ENCODE peak calls at places on chromosomes 1 and 21, in four cellular contexts. W, P, U and T are unnamed samples.
A peak's percentile ranks its signal among the peaks of the same experiment; 100 is the strongest.

GRCh38 chr1:222068937-222069336 is 327.0 kb upstream of the DUSP10 start:
- DNase-seq in U (no peak), P (peak; percentile 53), W (no peak), T (no peak)

GRCh38 chr1:64550505-64550904 is 80.6 kb downstream of the CACHD1 start:
- DNase-seq in U (no peak), P (no peak), W (no peak), T (no peak)

GRCh38 chr1:23799570-23800395 is 771 bp downstream of the GALE start:
- DNase-seq in U (peak; percentile 45), W (peak; percentile 88), P (peak; percentile 91), T (peak; percentile 58)

GRCh38 chr1:231611851-231612250 is 14.7 kb upstream of the DISC1 start:
- DNase-seq in W (no peak), P (no peak), U (no peak), T (no peak)

GRCh38 chr1:46412853-46413595 is 18.9 kb downstream of the FAAH start:
- DNase-seq in W (no peak), U (no peak), P (no peak), T (no peak)

GRCh38 chr1:185229981-185230380 is 73.0 kb downstream of the SWT1 start:
- DNase-seq in U (no peak), P (no peak), W (no peak), T (no peak)

GRCh38 chr1:111745670-111746613 is 6.7 kb upstream of the INKA2 start:
- DNase-seq in P (no peak), U (no peak), W (no peak), T (no peak)

GRCh38 chr1:180586671-180587155 is 27.9 kb downstream of the OVAAL start:
- DNase-seq in P (peak; percentile 26), U (no peak), W (no peak), T (no peak)

GRCh38 chr1:180849031-180849775 is 63.5 kb upstream of the KIAA1614 start:
- DNase-seq in P (no peak), W (no peak), U (no peak), T (no peak)

GRCh38 chr1:21149862-21150432 is 26.8 kb downstream of the EIF4G3 start:
- DNase-seq in P (peak; percentile 89), U (no peak), W (no peak), T (no peak)

GRCh38 chr1:53321366-53321765 is 6.5 kb downstream of the LRP8 start:
- DNase-seq in U (no peak), P (no peak), W (no peak), T (no peak)

GRCh38 chr1:169271094-169271493 is 96.5 kb downstream of the NME7 start:
- DNase-seq in U (no peak), P (peak; percentile 50), W (no peak), T (no peak)

GRCh38 chr1:228141082-228141870 is 1.2 kb downstream of the GUK1 start:
- DNase-seq in W (peak; percentile 58), P (peak; percentile 59), U (peak; percentile 51), T (no peak)

GRCh38 chr1:54483875-54484437 is 64.1 kb upstream of the ACOT11 start:
- DNase-seq in U (no peak), P (no peak), W (no peak), T (no peak)

GRCh38 chr21:25733859-25734653 is 648 bp downstream of the ATP5PF start:
- DNase-seq in U (no peak), P (peak; percentile 9), W (no peak), T (no peak)

GRCh38 chr1:118247593-118247992 is 62.6 kb upstream of the SPAG17 start:
- DNase-seq in W (no peak), P (peak; percentile 47), U (no peak), T (no peak)

GRCh38 chr1:155872527-155872926 is 13.2 kb downstream of the SYT11 start:
- DNase-seq in W (no peak), P (no peak), U (no peak), T (no peak)

GRCh38 chr1:39139723-39140360 is 64.7 kb upstream of the MACF1 start:
- DNase-seq in U (no peak), W (no peak), P (no peak), T (no peak)

GRCh38 chr1:16125088-16125470 is 30.8 kb downstream of the EPHA2 start:
- DNase-seq in P (peak; percentile 4), W (no peak), U (no peak), T (no peak)

GRCh38 chr1:22053018-22053860 is 730 bp downstream of the CDC42 start:
- DNase-seq in W (peak; percentile 65), P (peak; percentile 41), U (peak; percentile 49), T (peak; percentile 42)

GRCh38 chr1:229410692-229411433 is 23.0 kb downstream of the ACTA1 start:
- DNase-seq in U (peak; percentile 70), W (peak; percentile 46), P (peak; percentile 72), T (peak; percentile 89)

GRCh38 chr1:228081578-228082259 is 789 bp upstream of the ARF1 start:
- DNase-seq in U (no peak), W (peak; percentile 39), P (peak; percentile 44), T (peak; percentile 78)

GRCh38 chr1:12095822-12096263 is 32.7 kb downstream of the TNFRSF8 start:
- DNase-seq in W (no peak), P (peak; percentile 3), U (no peak), T (no peak)

GRCh38 chr1:81287681-81288080 is 513.1 kb upstream of the ADGRL2 start:
- DNase-seq in U (no peak), W (no peak), P (no peak), T (no peak)

GRCh38 chr21:46096596-46096981 is 1.3 kb upstream of the COL6A2 start:
- DNase-seq in W (no peak), U (peak; percentile 33), P (no peak), T (no peak)

GRCh38 chr1:18607289-18607760 is 23.3 kb upstream of the PAX7 start:
- DNase-seq in P (no peak), W (no peak), U (no peak), T (no peak)

GRCh38 chr1:172727956-172728603 is 69.2 kb downstream of the FASLG start:
- DNase-seq in P (peak; percentile 97), U (no peak), W (no peak), T (no peak)

GRCh38 chr21:36203603-36203889 is 46.9 kb downstream of the DOP1B start:
- DNase-seq in U (no peak), P (peak; percentile 86), W (no peak), T (no peak)

GRCh38 chr1:40808909-40809308 is 25.3 kb downstream of the KCNQ4 start:
- DNase-seq in P (no peak), U (no peak), W (no peak), T (no peak)

GRCh38 chr1:183124259-183124658 is 61.8 kb upstream of the LAMC2 start:
- DNase-seq in P (no peak), U (no peak), W (peak; percentile 50), T (no peak)

GRCh38 chr1:15691434-15692032 is 7.4 kb downstream of the PLEKHM2 start:
- DNase-seq in W (no peak), P (no peak), U (peak; percentile 38), T (no peak)

GRCh38 chr1:218488986-218489385 is 143.8 kb downstream of the TGFB2 start:
- DNase-seq in W (no peak), P (peak; percentile 98), U (no peak), T (no peak)

DNA sequence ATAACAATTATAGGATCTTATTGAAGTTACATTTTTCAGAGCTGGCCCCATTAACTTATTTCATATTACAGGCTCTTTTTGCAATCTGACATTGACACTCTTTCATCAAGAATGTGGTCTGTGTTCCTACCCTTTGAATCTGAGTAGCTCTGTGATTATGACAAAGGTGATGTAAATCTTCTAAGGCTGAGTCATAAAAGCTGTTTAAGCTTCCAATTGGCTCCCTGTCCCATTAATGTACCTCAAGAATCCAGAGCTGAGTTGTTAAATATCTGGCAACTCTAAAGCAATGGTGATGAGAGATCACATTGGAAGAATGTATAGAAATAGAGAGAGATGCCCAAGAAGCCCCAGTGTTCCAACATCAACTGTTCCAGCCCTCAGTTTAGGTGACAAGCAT is 178.5 kb upstream of the DEPDC1 start:
- DNase-seq in P (peak; percentile 26), U (no peak), W (no peak), T (no peak)
- H3K27ac ChIP-seq in P (no peak overlapping the region), U (no peak overlapping the region), W (no peak overlapping the region), T (no peak overlapping the region)

DNA sequence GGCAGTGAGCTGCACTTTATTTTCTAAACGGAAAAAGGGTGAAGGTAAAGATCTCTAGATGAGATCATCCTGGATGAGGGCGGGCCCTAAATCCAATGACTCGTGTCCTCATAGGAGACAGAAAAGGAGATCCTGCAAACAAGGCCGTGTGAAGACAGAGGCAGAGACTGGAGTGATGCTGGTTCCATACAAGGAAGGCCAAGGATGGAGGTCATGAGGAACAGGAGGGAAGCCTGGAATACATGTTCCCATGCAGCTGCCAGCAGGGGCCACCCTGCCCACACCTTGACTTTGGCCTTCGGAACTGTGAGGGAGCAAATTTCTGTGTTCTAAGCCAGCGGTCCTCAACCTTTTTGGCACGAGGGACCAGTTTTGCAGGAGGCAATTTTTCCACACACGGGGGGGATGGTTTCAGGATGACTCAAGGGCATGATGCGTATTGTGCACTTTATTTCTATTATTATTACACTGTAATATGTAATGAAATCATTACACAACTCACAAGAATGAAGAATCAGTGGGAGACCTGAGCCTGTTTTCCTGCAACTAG is 94.3 kb downstream of the PSMG1 start:
- DNase-seq in W (no peak), U (peak; percentile 39), P (peak; percentile 66), T (peak; percentile 82)
- H3K27ac ChIP-seq in W (peak overlapping the region; percentile 53), U (no peak overlapping the region), P (peak overlapping the region; percentile 8), T (peak overlapping the region; percentile 78)

GRCh38 chr21:35128526-35128925 is 79.4 kb upstream of the RUNX1 start:
- DNase-seq in W (no peak), P (no peak), U (no peak), T (no peak)

GRCh38 chr21:35127851-35128250 is 78.7 kb upstream of the RUNX1 start:
- DNase-seq in P (peak; percentile 31), U (no peak), W (no peak), T (no peak)
- H3K27ac ChIP-seq in P (no peak overlapping the region), U (no peak overlapping the region), W (no peak overlapping the region), T (no peak overlapping the region)

GRCh38 chr1:89815611-89816010 is 5.2 kb upstream of the LRRC8D start:
- DNase-seq in U (no peak), P (no peak), W (no peak), T (no peak)
- H3K27ac ChIP-seq in U (no peak overlapping the region), P (no peak overlapping the region), W (no peak overlapping the region), T (no peak overlapping the region)